ENCODE peak calls at places on chromosome 1, in ten cellular contexts. E, A, R, B, U, L, W, Y, G and N are unnamed samples.

GRCh38 chr1:210736681-210737080 is 397.3 kb downstream of the KCNH1 start:
- DNase-seq in E (no peak), A (no peak), R (no peak), B (no peak), U (no peak), L (no peak), W (no peak), Y (no peak), G (no peak), N (no peak)

GRCh38 chr1:232049335-232049734 is 422.7 kb downstream of the DISC1 start:
- DNase-seq in E (no peak), A (no peak), R (no peak), B (no peak), U (no peak), L (no peak), W (no peak), Y (no peak), G (no peak), N (no peak)

GRCh38 chr1:11286735-11287410 is 13.9 kb downstream of the UBIAD1 start:
- DNase-seq in E (no peak), A (no peak), R (no peak), B (no peak), U (no peak), L (no peak), W (no peak), Y (peak), G (no peak), N (peak)

GRCh38 chr1:231040800-231041704 is 998 bp upstream of the FAM89A start:
- DNase-seq in E (peak), A (peak), R (no peak), B (no peak), U (no peak), L (no peak), W (no peak), Y (peak), G (no peak), N (peak)

GRCh38 chr1:203476223-203476622 is 617 bp downstream of the PRELP start:
- DNase-seq in E (no peak), A (no peak), R (no peak), B (no peak), U (no peak), L (no peak), W (no peak), Y (no peak), G (no peak), N (peak)

GRCh38 chr1:67540733-67541125 is 110.5 kb upstream of the SERBP1 start:
- DNase-seq in E (no peak), A (no peak), R (no peak), B (no peak), U (no peak), L (no peak), W (no peak), Y (no peak), G (no peak), N (no peak)

GRCh38 chr1:3690282-3691065 is 38.2 kb downstream of the TP73 start:
- DNase-seq in E (no peak), A (no peak), R (no peak), B (no peak), U (no peak), L (no peak), W (peak), Y (peak), G (no peak), N (no peak)

GRCh38 chr1:201389066-201389465 is 10.1 kb downstream of the LAD1 start:
- DNase-seq in E (no peak), A (no peak), R (no peak), B (no peak), U (no peak), L (no peak), W (no peak), Y (no peak), G (no peak), N (no peak)

GRCh38 chr1:246613131-246613758 is 47.0 kb downstream of the CNST start:
- DNase-seq in E (no peak), A (no peak), R (no peak), B (no peak), U (no peak), L (peak), W (no peak), Y (no peak), G (no peak), N (no peak)

GRCh38 chr1:45765999-45766792 is 15.7 kb upstream of the IPP start:
- DNase-seq in E (no peak), A (no peak), R (no peak), B (no peak), U (no peak), L (no peak), W (no peak), Y (no peak), G (no peak), N (peak)